ENCODE peak calls at places on chromosomes 13 and 19, in four cellular contexts. I, M, F and N are unnamed samples.

GRCh38 chr13:51729853-51730553 is 74.0 kb downstream of the DHRS12 start:
- DNase-seq in F (no peak), I (peak), M (no peak), N (no peak)

GRCh38 chr19:39987167-39987566 is 9.7 kb upstream of the ZNF546 start:
- DNase-seq in I (no peak), M (no peak), F (no peak), N (no peak)

GRCh38 chr13:73936001-73936400 is 198.2 kb downstream of the KLF12 start:
- DNase-seq in I (no peak), M (no peak), F (no peak), N (no peak)

GRCh38 chr19:41226053-41226873 is 7.2 kb downstream of the AXL start:
- DNase-seq in I (no peak), F (no peak), M (peak), N (no peak)

GRCh38 chr13:91017031-91017668 is 330.3 kb upstream of the MIR17HG start:
- DNase-seq in F (peak), I (no peak), M (no peak), N (peak)

GRCh38 chr13:113581871-113582270 is 2.7 kb upstream of the TFDP1 start:
- DNase-seq in M (no peak), I (no peak), F (no peak), N (no peak)

GRCh38 chr13:21583496-21583895 is 20.5 kb downstream of the MICU2 start:
- DNase-seq in M (no peak), F (peak), I (peak), N (no peak)

GRCh38 chr19:55580628-55581144 is at the start of gene ZNF579:
- DNase-seq in F (no peak), M (peak), I (no peak), N (peak)

GRCh38 chr13:76148926-76149325 is 512.8 kb downstream of the LMO7 start:
- DNase-seq in I (peak), F (no peak), M (no peak), N (no peak)

GRCh38 chr19:55626350-55626749 is 2.0 kb upstream of the ZNF784 start:
- DNase-seq in I (no peak), M (peak), F (no peak), N (peak)

GRCh38 chr19:18440936-18441803 is 3.2 kb upstream of the ISYNA1 start:
- DNase-seq in M (no peak), I (no peak), F (no peak), N (no peak)

GRCh38 chr19:2453431-2454025 is 3.2 kb downstream of the LMNB2 start:
- DNase-seq in M (no peak), I (no peak), F (no peak), N (no peak)

GRCh38 chr19:41189425-41190065 is 3.5 kb upstream of the CYP2S1 start:
- DNase-seq in I (no peak), M (no peak), F (peak), N (no peak)

GRCh38 chr19:39599116-39599515 is 3.2 kb upstream of the LGALS13 start:
- DNase-seq in I (no peak), M (no peak), F (no peak), N (peak)

GRCh38 chr19:1395194-1396018 is 5.9 kb downstream of the GAMT start:
- DNase-seq in M (no peak), F (no peak), I (no peak), N (no peak)

GRCh38 chr13:31067416-31068118 is 94.1 kb downstream of the HSPH1 start:
- DNase-seq in F (no peak), I (peak), M (no peak), N (no peak)

GRCh38 chr13:39784347-39784746 is 128.9 kb downstream of the COG6 start:
- DNase-seq in F (no peak), M (no peak), I (no peak), N (no peak)

GRCh38 chr13:91313103-91313502 is 34.4 kb upstream of the MIR17HG start:
- DNase-seq in F (no peak), I (no peak), M (peak), N (no peak)

GRCh38 chr19:39202998-39203355 is 1.1 kb downstream of the SYCN start:
- DNase-seq in M (no peak), I (no peak), F (no peak), N (no peak)

GRCh38 chr13:27034678-27035111 is 136.9 kb downstream of the USP12 start:
- DNase-seq in M (no peak), I (no peak), F (no peak), N (no peak)

GRCh38 chr13:41196011-41196410 is 1.6 kb upstream of the KBTBD7 start:
- DNase-seq in I (no peak), F (no peak), M (no peak), N (no peak)

GRCh38 chr13:27406178-27406939 is 18.1 kb upstream of the GTF3A start:
- DNase-seq in F (no peak), M (peak), I (no peak), N (peak)

GRCh38 chr13:96238861-96239260 is 149.0 kb downstream of the HS6ST3 start:
- DNase-seq in F (no peak), I (no peak), M (no peak), N (no peak)

GRCh38 chr13:45167611-45168554 is 33.0 kb downstream of the KCTD4 start:
- DNase-seq in F (no peak), I (no peak), M (no peak), N (no peak)

GRCh38 chr13:48731957-48732569 is 78.3 kb downstream of the CYSLTR2 start:
- DNase-seq in F (peak), I (no peak), M (peak), N (no peak)

GRCh38 chr13:80235559-80236296 is 105.2 kb downstream of the SPRY2 start:
- DNase-seq in I (no peak), F (no peak), M (no peak), N (no peak)

GRCh38 chr13:31912641-31913401 is 118.8 kb upstream of the FRY start:
- DNase-seq in F (no peak), M (no peak), I (no peak), N (no peak)

GRCh38 chr13:111853766-111854165 is 213.2 kb upstream of the SOX1 start:
- DNase-seq in I (no peak), F (no peak), M (no peak), N (no peak)

GRCh38 chr13:45967589-45967988 is 85.0 kb downstream of the ZC3H13 start:
- DNase-seq in M (no peak), F (no peak), I (no peak), N (no peak)

GRCh38 chr19:49710372-49710951 is 19.5 kb downstream of the CPT1C start:
- DNase-seq in I (no peak), F (no peak), M (no peak), N (no peak)

GRCh38 chr19:10227215-10227971 is 3.7 kb downstream of the S1PR2 start:
- DNase-seq in F (no peak), I (no peak), M (no peak), N (no peak)

GRCh38 chr13:80649274-80649673 is 308.3 kb upstream of the SPRY2 start:
- DNase-seq in F (no peak), I (no peak), M (no peak), N (no peak)

GRCh38 chr19:51687791-51688664 is 5.1 kb upstream of the SPACA6 start:
- DNase-seq in M (no peak), I (no peak), F (no peak), N (no peak)
- H3K4me3 ChIP-seq in M (no peak), I (peak), F (peak), N (no peak)

GRCh38 chr19:57769345-57770131 is at the start of gene ZNF586:
- DNase-seq in I (peak), F (peak), M (peak), N (peak)
- H3K4me3 ChIP-seq in I (peak), F (peak), M (peak), N (peak)

DNA sequence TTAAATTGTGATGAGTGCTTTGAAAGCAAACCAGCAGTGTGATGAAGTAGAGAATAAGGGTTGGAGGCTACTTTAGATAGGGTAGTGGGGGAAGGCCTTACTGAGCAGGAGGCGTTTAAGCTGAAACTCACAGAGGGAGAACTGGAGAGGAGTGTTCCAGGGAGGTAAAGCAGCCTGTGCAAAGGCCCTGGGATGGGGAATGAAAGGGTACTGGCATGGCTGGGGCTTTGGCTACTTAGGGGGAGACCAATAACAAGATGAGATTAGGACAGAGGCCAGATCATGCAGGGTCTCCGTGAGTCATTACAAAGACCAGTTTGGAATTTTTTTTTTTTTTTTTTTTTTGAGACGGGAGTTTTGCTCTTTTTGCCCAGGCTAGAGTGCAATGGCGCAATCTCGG is 1.1 kb downstream of the PPP5C start:
- DNase-seq in I (no peak), F (no peak), M (no peak), N (no peak)
- H3K4me3 ChIP-seq in I (peak), F (peak), M (peak), N (peak)

GRCh38 chr19:35140207-35140897 is 1.7 kb downstream of the FXYD1 start:
- DNase-seq in I (no peak), F (no peak), M (no peak), N (no peak)
- H3K4me3 ChIP-seq in I (no peak), F (no peak), M (no peak), N (no peak)

GRCh38 chr13:78121001-78121400 is 202.4 kb upstream of the EDNRB start:
- DNase-seq in F (no peak), M (no peak), I (no peak), N (no peak)
- H3K4me3 ChIP-seq in F (no peak), M (no peak), I (no peak), N (no peak)

GRCh38 chr19:8148410-8149231 is 771 bp downstream of the FBN3 start:
- DNase-seq in M (no peak), I (no peak), F (peak), N (no peak)

GRCh38 chr19:8147579-8147978 is 1.8 kb downstream of the FBN3 start:
- DNase-seq in F (no peak), I (no peak), M (no peak), N (no peak)

GRCh38 chr19:8146877-8147575 is 2.4 kb downstream of the FBN3 start:
- DNase-seq in M (no peak), I (no peak), F (no peak), N (no peak)

GRCh38 chr19:8149261-8150094 is at the start of gene FBN3:
- DNase-seq in F (no peak), M (no peak), I (no peak), N (no peak)

DNA sequence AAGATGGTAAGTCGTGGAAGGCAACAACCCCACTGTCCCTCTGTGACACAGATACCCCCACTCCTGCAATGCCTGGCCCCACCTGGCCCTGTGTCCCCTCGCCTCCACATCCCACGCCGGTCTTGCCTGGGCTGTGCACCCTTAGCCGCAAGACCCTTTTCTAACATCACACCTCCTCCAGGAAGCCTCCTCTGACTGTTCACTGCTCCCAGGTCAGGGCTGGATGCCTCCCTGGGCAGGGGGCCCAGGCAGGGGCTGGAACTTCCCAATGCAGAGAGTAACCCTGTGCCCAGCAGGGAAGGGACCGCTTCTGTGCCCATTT is 1.3 kb downstream of the FBN3 start:
- DNase-seq in F (no peak), I (no peak), M (no peak), N (no peak)
- H3K4me3 ChIP-seq in F (peak), I (no peak), M (no peak), N (no peak)

GRCh38 chr19:44755219-44755618 is 6.7 kb downstream of the BCL3 start:
- DNase-seq in I (no peak), F (no peak), M (no peak), N (no peak)
- H3K4me3 ChIP-seq in I (no peak), F (no peak), M (peak), N (no peak)

DNA sequence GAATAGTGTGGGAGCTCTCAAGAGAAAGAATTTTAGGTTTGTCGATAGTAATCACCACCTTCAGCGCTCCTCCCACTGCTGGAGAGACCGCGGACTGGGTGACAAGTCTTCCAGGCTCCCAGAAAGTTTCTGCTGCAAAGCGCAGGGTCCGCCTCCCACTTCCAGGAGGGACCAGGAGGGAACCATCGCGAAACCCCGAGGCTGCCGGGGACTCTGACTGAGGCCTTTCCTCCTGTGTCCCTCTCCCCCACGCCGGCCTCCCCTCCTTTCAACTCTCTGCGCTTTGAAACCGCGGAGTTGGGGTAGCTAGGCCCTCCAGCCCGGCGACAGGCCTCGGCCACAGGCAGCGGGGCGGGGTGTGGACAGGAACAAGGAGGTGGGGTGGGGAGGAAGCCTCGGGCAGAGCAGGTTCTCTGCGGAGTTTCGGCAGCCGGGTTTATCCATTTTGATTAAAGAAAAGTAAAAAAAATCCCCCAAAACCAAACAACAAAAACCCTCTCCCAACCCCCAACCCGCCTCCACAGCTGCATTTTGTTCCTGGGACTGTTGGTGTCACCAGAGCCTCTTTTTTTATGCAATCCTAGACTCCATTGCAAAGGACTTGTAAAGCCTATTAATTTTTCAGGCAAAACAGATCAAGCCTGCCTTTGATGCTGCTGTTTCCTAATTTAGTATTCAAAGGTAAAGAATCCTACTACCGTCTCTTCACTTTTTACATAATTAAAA is 157.2 kb downstream of the TM9SF2 start:
- DNase-seq in I (no peak), F (no peak), M (peak), N (peak)
- H3K4me3 ChIP-seq in I (peak), F (peak), M (peak), N (peak)

GRCh38 chr13:71863249-71863648 is 3.8 kb downstream of the DACH1 start:
- DNase-seq in F (no peak), M (no peak), I (no peak), N (no peak)
- H3K4me3 ChIP-seq in F (no peak), M (no peak), I (no peak), N (no peak)

GRCh38 chr19:3589949-3590348 is 4.7 kb downstream of the GIPC3 start:
- DNase-seq in M (no peak), F (no peak), I (no peak), N (no peak)

GRCh38 chr19:3589439-3589838 is 4.2 kb downstream of the GIPC3 start:
- DNase-seq in M (no peak), I (no peak), F (no peak), N (no peak)

GRCh38 chr19:3586707-3587346 is 1.5 kb downstream of the GIPC3 start:
- DNase-seq in M (no peak), F (no peak), I (no peak), N (no peak)

GRCh38 chr19:3586124-3586626 is 897 bp downstream of the GIPC3 start:
- DNase-seq in F (no peak), I (no peak), M (peak), N (no peak)

GRCh38 chr19:3585301-3586123 is at the start of gene GIPC3:
- DNase-seq in I (no peak), M (no peak), F (no peak), N (no peak)
- H3K4me3 ChIP-seq in I (peak), M (no peak), F (peak), N (peak)